ENCODE peak calls at places on chromosomes 2 and 18, in five cellular contexts. C, H, F, T and A are unnamed samples.

GRCh38 chr2:230592775-230593174 is 119.9 kb upstream of the CAB39 start:
- DNase-seq in C (no peak), H (no peak), F (no peak), T (no peak), A (no peak)

GRCh38 chr2:3585239-3586109 is 9.4 kb upstream of the COLEC11 start:
- DNase-seq in T (no peak), C (no peak), F (no peak), H (no peak), A (no peak)

GRCh38 chr2:238789317-238789806 is 58.5 kb upstream of the TWIST2 start:
- DNase-seq in F (no peak), T (no peak), C (no peak), H (no peak), A (no peak)

GRCh38 chr2:226048625-226049024 is 649.1 kb downstream of the NYAP2 start:
- DNase-seq in T (no peak), F (peak), C (no peak), H (peak), A (no peak)

GRCh38 chr18:11114653-11115052 is 34.7 kb downstream of the PIEZO2 start:
- DNase-seq in C (no peak), H (no peak), F (no peak), T (no peak), A (no peak)

GRCh38 chr2:225431387-225431786 is 31.9 kb downstream of the NYAP2 start:
- DNase-seq in C (no peak), F (no peak), H (no peak), T (no peak), A (no peak)

GRCh38 chr2:173680574-173680973 is 284.6 kb downstream of the SP3 start:
- DNase-seq in H (no peak), C (no peak), T (no peak), F (no peak), A (no peak)

GRCh38 chr2:17300141-17300540 is 218.1 kb downstream of the RAD51AP2 start:
- DNase-seq in F (peak), C (no peak), T (no peak), H (no peak), A (no peak)

GRCh38 chr2:217787160-217787877 is 215.5 kb downstream of the TNS1 start:
- DNase-seq in C (no peak), T (no peak), H (no peak), F (no peak), A (no peak)